ENCODE peak calls at places on chromosomes 13 and 19, in ten cellular contexts. One of them, this sample, is unnamed.

GRCh38 chr13:64314286-64314685 is 2898.6 kb upstream of the PCDH20 start:
- DNase-seq in neural progenitor cell: no peak
- DNase-seq in PC-3: peak; percentile 74
- DNase-seq in Panc1: no peak
- DNase-seq in fibroblast of lung: peak; percentile 56
- DNase-seq in tibial nerve: no peak
- DNase-seq in body of pancreas: no peak
- DNase-seq in uterus: no peak
- DNase-seq in RWPE2: no peak
- DNase-seq in ovary: no peak
- DNase-seq in this sample: no peak

GRCh38 chr13:72536668-72537399 is 190.6 kb downstream of the MZT1 start:
- DNase-seq in neural progenitor cell: no peak
- DNase-seq in PC-3: no peak
- DNase-seq in Panc1: no peak
- DNase-seq in fibroblast of lung: peak; percentile 36
- DNase-seq in tibial nerve: no peak
- DNase-seq in body of pancreas: no peak
- DNase-seq in uterus: no peak
- DNase-seq in RWPE2: no peak
- DNase-seq in ovary: peak; percentile 35
- DNase-seq in this sample: no peak

GRCh38 chr19:41709951-41710645 is 1.7 kb downstream of the CEACAM5 start:
- DNase-seq in neural progenitor cell: no peak
- DNase-seq in PC-3: no peak
- DNase-seq in Panc1: no peak
- DNase-seq in fibroblast of lung: no peak
- DNase-seq in tibial nerve: no peak
- DNase-seq in body of pancreas: no peak
- DNase-seq in uterus: no peak
- DNase-seq in RWPE2: no peak
- DNase-seq in ovary: no peak
- DNase-seq in this sample: no peak

GRCh38 chr19:35996777-35997176 is 1.8 kb downstream of the SDHAF1 start:
- DNase-seq in neural progenitor cell: no peak
- DNase-seq in PC-3: no peak
- DNase-seq in Panc1: no peak
- DNase-seq in fibroblast of lung: no peak
- DNase-seq in tibial nerve: no peak
- DNase-seq in body of pancreas: no peak
- DNase-seq in uterus: no peak
- DNase-seq in RWPE2: no peak
- DNase-seq in ovary: no peak
- DNase-seq in this sample: no peak

GRCh38 chr13:71242191-71242590 is 624.8 kb downstream of the DACH1 start:
- DNase-seq in neural progenitor cell: peak; percentile 85
- DNase-seq in PC-3: no peak
- DNase-seq in Panc1: no peak
- DNase-seq in fibroblast of lung: peak; percentile 40
- DNase-seq in tibial nerve: no peak
- DNase-seq in body of pancreas: no peak
- DNase-seq in uterus: no peak
- DNase-seq in RWPE2: no peak
- DNase-seq in ovary: no peak
- DNase-seq in this sample: no peak

GRCh38 chr19:18762125-18763023 is 28.7 kb downstream of the COMP start:
- DNase-seq in neural progenitor cell: no peak
- DNase-seq in PC-3: peak; percentile 95
- DNase-seq in Panc1: no peak
- DNase-seq in fibroblast of lung: peak; percentile 72
- DNase-seq in tibial nerve: peak; percentile 51
- DNase-seq in body of pancreas: peak; percentile 98
- DNase-seq in uterus: peak; percentile 65
- DNase-seq in RWPE2: peak; percentile 96
- DNase-seq in ovary: peak; percentile 84
- DNase-seq in this sample: peak; percentile 92

GRCh38 chr13:39530996-39531395 is 72.0 kb downstream of the LHFPL6 start:
- DNase-seq in neural progenitor cell: no peak
- DNase-seq in PC-3: peak; percentile 46
- DNase-seq in Panc1: no peak
- DNase-seq in fibroblast of lung: peak; percentile 19
- DNase-seq in tibial nerve: no peak
- DNase-seq in body of pancreas: no peak
- DNase-seq in uterus: no peak
- DNase-seq in RWPE2: no peak
- DNase-seq in ovary: no peak
- DNase-seq in this sample: no peak

GRCh38 chr13:59121507-59121906 is 1042.2 kb downstream of the DIAPH3 start:
- DNase-seq in neural progenitor cell: no peak
- DNase-seq in PC-3: peak; percentile 12
- DNase-seq in Panc1: no peak
- DNase-seq in fibroblast of lung: peak; percentile 17
- DNase-seq in tibial nerve: no peak
- DNase-seq in body of pancreas: no peak
- DNase-seq in uterus: no peak
- DNase-seq in RWPE2: no peak
- DNase-seq in ovary: no peak
- DNase-seq in this sample: no peak

GRCh38 chr19:23366437-23366836 is 28.8 kb downstream of the ZNF91 start:
- DNase-seq in neural progenitor cell: no peak
- DNase-seq in PC-3: no peak
- DNase-seq in Panc1: no peak
- DNase-seq in fibroblast of lung: no peak
- DNase-seq in tibial nerve: no peak
- DNase-seq in body of pancreas: no peak
- DNase-seq in uterus: no peak
- DNase-seq in RWPE2: no peak
- DNase-seq in ovary: no peak
- DNase-seq in this sample: no peak

DNA sequence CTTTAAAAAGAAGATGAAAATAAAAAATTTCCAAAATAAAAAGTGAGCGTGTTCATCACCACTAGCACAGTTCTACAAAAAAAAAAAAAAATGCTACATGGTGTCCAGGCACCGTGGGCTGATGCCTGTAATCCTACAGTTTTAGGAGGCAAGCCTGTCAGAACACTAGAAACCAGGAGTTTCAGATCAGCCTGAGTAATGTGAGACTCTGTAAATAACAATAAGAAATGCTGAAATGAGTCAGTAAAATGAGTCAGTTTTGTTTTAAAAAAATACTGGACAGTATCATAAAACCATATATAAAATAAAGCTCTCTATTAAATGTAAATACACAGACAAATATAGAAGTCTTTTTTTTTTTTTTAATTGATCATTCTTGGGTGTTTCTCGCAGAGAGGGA is 30.0 kb downstream of the ZNF91 start:
- DNase-seq in neural progenitor cell: no peak
- DNase-seq in PC-3: peak; percentile 62
- DNase-seq in Panc1: no peak
- DNase-seq in fibroblast of lung: no peak
- DNase-seq in tibial nerve: no peak
- DNase-seq in body of pancreas: no peak
- DNase-seq in uterus: no peak
- DNase-seq in RWPE2: no peak
- DNase-seq in ovary: no peak
- DNase-seq in this sample: no peak
- H3K4me3 ChIP-seq in neural progenitor cell: no peak overlapping the region
- H3K4me3 ChIP-seq in PC-3: no peak overlapping the region
- H3K4me3 ChIP-seq in Panc1: no peak overlapping the region
- H3K4me3 ChIP-seq in fibroblast of lung: no peak overlapping the region
- H3K4me3 ChIP-seq in tibial nerve: no peak overlapping the region
- H3K4me3 ChIP-seq in body of pancreas: no peak overlapping the region
- H3K4me3 ChIP-seq in uterus: no peak overlapping the region
- H3K4me3 ChIP-seq in RWPE2: no peak overlapping the region
- H3K4me3 ChIP-seq in ovary: no peak overlapping the region
- H3K4me3 ChIP-seq in this sample: no peak overlapping the region

GRCh38 chr19:39200818-39201145 is 3.3 kb downstream of the SYCN start:
- DNase-seq in neural progenitor cell: no peak
- DNase-seq in PC-3: no peak
- DNase-seq in Panc1: no peak
- DNase-seq in fibroblast of lung: no peak
- DNase-seq in tibial nerve: no peak
- DNase-seq in body of pancreas: peak; percentile 53
- DNase-seq in uterus: no peak
- DNase-seq in RWPE2: no peak
- DNase-seq in ovary: no peak
- DNase-seq in this sample: no peak

GRCh38 chr19:39202998-39203355 is 1.1 kb downstream of the SYCN start:
- DNase-seq in neural progenitor cell: no peak
- DNase-seq in PC-3: no peak
- DNase-seq in Panc1: no peak
- DNase-seq in fibroblast of lung: no peak
- DNase-seq in tibial nerve: no peak
- DNase-seq in body of pancreas: no peak
- DNase-seq in uterus: no peak
- DNase-seq in RWPE2: no peak
- DNase-seq in ovary: no peak
- DNase-seq in this sample: no peak

GRCh38 chr19:39205449-39205764 is 1.3 kb upstream of the SYCN start:
- DNase-seq in neural progenitor cell: no peak
- DNase-seq in PC-3: no peak
- DNase-seq in Panc1: no peak
- DNase-seq in fibroblast of lung: no peak
- DNase-seq in tibial nerve: no peak
- DNase-seq in body of pancreas: no peak
- DNase-seq in uterus: no peak
- DNase-seq in RWPE2: no peak
- DNase-seq in ovary: no peak
- DNase-seq in this sample: no peak

GRCh38 chr19:39206122-39206521 is 2.1 kb upstream of the SYCN start:
- DNase-seq in neural progenitor cell: no peak
- DNase-seq in PC-3: no peak
- DNase-seq in Panc1: no peak
- DNase-seq in fibroblast of lung: no peak
- DNase-seq in tibial nerve: no peak
- DNase-seq in body of pancreas: no peak
- DNase-seq in uterus: no peak
- DNase-seq in RWPE2: no peak
- DNase-seq in ovary: no peak
- DNase-seq in this sample: no peak

GRCh38 chr19:39203372-39204341 is at the start of gene SYCN:
- DNase-seq in neural progenitor cell: no peak
- DNase-seq in PC-3: no peak
- DNase-seq in Panc1: no peak
- DNase-seq in fibroblast of lung: no peak
- DNase-seq in tibial nerve: no peak
- DNase-seq in body of pancreas: peak; percentile 88
- DNase-seq in uterus: no peak
- DNase-seq in RWPE2: no peak
- DNase-seq in ovary: no peak
- DNase-seq in this sample: peak; percentile 54
- H3K27me3 ChIP-seq in neural progenitor cell: peaks cover 25% of the 10 kb centered on the region
- H3K27me3 ChIP-seq in PC-3: no peaks in the 10 kb centered on the region
- H3K27me3 ChIP-seq in Panc1: peaks cover 3% of the 10 kb centered on the region
- H3K27me3 ChIP-seq in fibroblast of lung: peaks cover 10% of the 10 kb centered on the region
- H3K27me3 ChIP-seq in tibial nerve: no peaks in the 10 kb centered on the region
- H3K27me3 ChIP-seq in body of pancreas: no peaks in the 10 kb centered on the region
- H3K27me3 ChIP-seq in uterus: no peaks in the 10 kb centered on the region
- H3K27me3 ChIP-seq in RWPE2: peaks cover 31% of the 10 kb centered on the region
- H3K27me3 ChIP-seq in ovary: no peaks in the 10 kb centered on the region
- H3K27me3 ChIP-seq in this sample: no peaks in the 10 kb centered on the region

DNA sequence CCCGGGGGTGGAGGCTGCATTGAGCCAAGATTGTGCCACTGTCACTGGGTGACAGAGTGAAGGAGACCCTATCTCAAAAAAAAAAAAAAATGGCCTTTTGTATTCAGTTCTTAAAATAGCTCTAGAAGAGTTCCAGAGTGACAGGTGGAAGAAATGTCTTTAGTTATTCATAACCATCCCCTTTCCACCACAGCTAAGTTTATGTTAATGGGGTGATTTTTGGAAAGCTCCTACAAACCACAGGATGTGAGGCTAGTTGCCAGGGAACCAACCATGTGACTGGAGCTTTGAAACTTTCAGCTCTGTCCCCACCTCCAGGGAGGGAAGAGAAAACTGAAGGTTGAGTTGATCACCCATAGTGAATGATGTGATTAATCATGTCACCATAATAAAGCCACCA is 6.9 kb downstream of the ZNF490 start:
- DNase-seq in neural progenitor cell: no peak
- DNase-seq in PC-3: no peak
- DNase-seq in Panc1: no peak
- DNase-seq in fibroblast of lung: peak; percentile 83
- DNase-seq in tibial nerve: no peak
- DNase-seq in body of pancreas: no peak
- DNase-seq in uterus: no peak
- DNase-seq in RWPE2: no peak
- DNase-seq in ovary: no peak
- DNase-seq in this sample: no peak
- H3K36me3 ChIP-seq in neural progenitor cell: no peaks in the 10 kb centered on the region
- H3K36me3 ChIP-seq in PC-3: peaks cover 4% of the 10 kb centered on the region
- H3K36me3 ChIP-seq in Panc1: no peaks in the 10 kb centered on the region
- H3K36me3 ChIP-seq in fibroblast of lung: peaks cover under 1% of the 10 kb centered on the region
- H3K36me3 ChIP-seq in tibial nerve: no peaks in the 10 kb centered on the region
- H3K36me3 ChIP-seq in body of pancreas: no peaks in the 10 kb centered on the region
- H3K36me3 ChIP-seq in uterus: no peaks in the 10 kb centered on the region
- H3K36me3 ChIP-seq in RWPE2: peaks cover 28% of the 10 kb centered on the region
- H3K36me3 ChIP-seq in ovary: no peaks in the 10 kb centered on the region
- H3K36me3 ChIP-seq in this sample: no peaks in the 10 kb centered on the region

GRCh38 chr19:47405197-47405550 is 14.2 kb downstream of the MEIS3 start:
- DNase-seq in neural progenitor cell: no peak
- DNase-seq in PC-3: no peak
- DNase-seq in Panc1: no peak
- DNase-seq in fibroblast of lung: no peak
- DNase-seq in tibial nerve: no peak
- DNase-seq in body of pancreas: no peak
- DNase-seq in uterus: no peak
- DNase-seq in RWPE2: no peak
- DNase-seq in ovary: no peak
- DNase-seq in this sample: peak; percentile 5

GRCh38 chr19:47408156-47408938 is 11.0 kb downstream of the MEIS3 start:
- DNase-seq in neural progenitor cell: no peak
- DNase-seq in PC-3: no peak
- DNase-seq in Panc1: no peak
- DNase-seq in fibroblast of lung: no peak
- DNase-seq in tibial nerve: no peak
- DNase-seq in body of pancreas: no peak
- DNase-seq in uterus: no peak
- DNase-seq in RWPE2: no peak
- DNase-seq in ovary: no peak
- DNase-seq in this sample: no peak

GRCh38 chr19:47407417-47407774 is 11.9 kb downstream of the MEIS3 start:
- DNase-seq in neural progenitor cell: no peak
- DNase-seq in PC-3: no peak
- DNase-seq in Panc1: no peak
- DNase-seq in fibroblast of lung: no peak
- DNase-seq in tibial nerve: no peak
- DNase-seq in body of pancreas: no peak
- DNase-seq in uterus: no peak
- DNase-seq in RWPE2: no peak
- DNase-seq in ovary: no peak
- DNase-seq in this sample: peak; percentile 85

GRCh38 chr19:47405854-47406417 is 13.4 kb downstream of the MEIS3 start:
- DNase-seq in neural progenitor cell: no peak
- DNase-seq in PC-3: no peak
- DNase-seq in Panc1: no peak
- DNase-seq in fibroblast of lung: no peak
- DNase-seq in tibial nerve: no peak
- DNase-seq in body of pancreas: no peak
- DNase-seq in uterus: no peak
- DNase-seq in RWPE2: no peak
- DNase-seq in ovary: no peak
- DNase-seq in this sample: peak; percentile 6

DNA sequence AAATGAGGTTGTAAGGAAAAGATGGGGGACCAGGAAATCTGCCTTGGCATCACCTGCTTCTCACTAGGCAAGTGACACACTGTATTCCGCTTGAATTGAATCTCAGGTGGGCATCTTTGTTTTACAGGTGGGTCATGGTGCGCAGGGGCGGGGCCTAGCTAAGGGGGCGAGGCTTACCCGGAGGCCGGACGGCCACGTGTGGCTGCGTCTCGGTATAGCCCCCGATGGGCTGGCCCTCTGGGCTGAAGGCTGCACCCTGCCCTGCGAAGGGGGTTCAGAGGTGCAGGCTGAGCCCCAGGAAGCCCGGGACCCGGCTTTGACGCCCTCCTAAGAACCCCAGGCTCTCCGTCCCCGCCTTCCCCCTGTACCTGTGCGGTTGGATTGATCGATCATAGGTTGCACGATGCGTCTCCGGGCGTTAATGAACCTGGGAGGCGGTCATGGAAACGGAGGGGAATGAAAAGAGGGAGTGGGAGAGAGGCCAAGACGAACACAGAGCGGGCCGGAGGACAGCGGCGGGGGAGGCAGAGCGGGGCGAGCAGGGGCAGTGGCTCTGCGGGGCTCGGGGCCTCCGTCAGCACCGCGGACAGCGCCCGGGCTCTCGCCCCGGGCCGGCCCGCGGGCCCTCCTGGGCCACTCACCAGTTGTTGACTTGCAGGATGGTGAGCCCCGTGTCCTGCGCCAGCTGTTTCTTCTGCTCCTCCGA is 12.5 kb downstream of the MEIS3 start:
- DNase-seq in neural progenitor cell: peak; percentile 90
- DNase-seq in PC-3: no peak
- DNase-seq in Panc1: no peak
- DNase-seq in fibroblast of lung: no peak
- DNase-seq in tibial nerve: no peak
- DNase-seq in body of pancreas: no peak
- DNase-seq in uterus: no peak
- DNase-seq in RWPE2: no peak
- DNase-seq in ovary: peak; percentile 51
- DNase-seq in this sample: peak; percentile 97
- H3K4me3 ChIP-seq in neural progenitor cell: no peak overlapping the region
- H3K4me3 ChIP-seq in PC-3: no peak overlapping the region
- H3K4me3 ChIP-seq in Panc1: no peak overlapping the region
- H3K4me3 ChIP-seq in fibroblast of lung: no peak overlapping the region
- H3K4me3 ChIP-seq in tibial nerve: no peak overlapping the region
- H3K4me3 ChIP-seq in body of pancreas: no peak overlapping the region
- H3K4me3 ChIP-seq in uterus: no peak overlapping the region
- H3K4me3 ChIP-seq in RWPE2: no peak overlapping the region
- H3K4me3 ChIP-seq in ovary: no peak overlapping the region
- H3K4me3 ChIP-seq in this sample: peak overlapping the region; percentile 43